ENCODE peak calls at places on chromosome 17, in four cellular contexts. B is GM12878, L is IMR-90, X is K562. T is an unnamed sample.

GRCh38 chr17:55421179-55421934 is at the start of gene MMD:
- DNase-seq in B (no peak), L (no peak), X (peak), T (peak)

GRCh38 chr17:15456972-15457722 is 10.3 kb downstream of the CDRT4 start:
- DNase-seq in B (no peak), L (peak), X (no peak), T (peak)

GRCh38 chr17:79294459-79295071 is 219.9 kb downstream of the ENGASE start:
- DNase-seq in B (no peak), L (peak), X (peak), T (no peak)

GRCh38 chr17:65185686-65186382 is 48.7 kb downstream of the RGS9 start:
- DNase-seq in B (no peak), L (no peak), X (no peak), T (peak)

GRCh38 chr17:70636517-70637133 is 467.3 kb downstream of the KCNJ2 start:
- DNase-seq in B (no peak), L (peak), X (peak), T (peak)

GRCh38 chr17:67620636-67621035 is 97.1 kb upstream of the NOL11 start:
- DNase-seq in B (no peak), L (no peak), X (no peak), T (no peak)

GRCh38 chr17:77233635-77234334 is 93.0 kb downstream of the SEC14L1 start:
- DNase-seq in B (peak), L (peak), X (peak), T (no peak)

GRCh38 chr17:7709031-7709430 is 4.0 kb downstream of the EFNB3 start:
- DNase-seq in B (no peak), L (no peak), X (no peak), T (no peak)

GRCh38 chr17:30393911-30394867 is 15.5 kb downstream of the CPD start:
- DNase-seq in B (no peak), L (no peak), X (no peak), T (no peak)

GRCh38 chr17:48930435-48930873 is 14.2 kb downstream of the SNF8 start:
- DNase-seq in B (no peak), L (no peak), X (no peak), T (no peak)

GRCh38 chr17:76076100-76076764 is 1.7 kb downstream of the GALR2 start:
- DNase-seq in B (no peak), L (no peak), X (peak), T (peak)

GRCh38 chr17:77704048-77704815 is 254.3 kb upstream of the TNRC6C start:
- DNase-seq in B (no peak), L (no peak), X (no peak), T (no peak)

GRCh38 chr17:57879437-57880085 is 29.7 kb upstream of the MRPS23 start:
- DNase-seq in B (no peak), L (no peak), X (peak), T (no peak)

GRCh38 chr17:9818760-9819159 is 3.1 kb downstream of the GSG1L2 start:
- DNase-seq in B (no peak), L (no peak), X (no peak), T (no peak)

GRCh38 chr17:50222922-50223321 is 21.5 kb upstream of the COL1A1 start:
- DNase-seq in B (no peak), L (no peak), X (no peak), T (no peak)

GRCh38 chr17:36485805-36486203 is 677 bp upstream of the ZNHIT3 start:
- DNase-seq in B (no peak), L (no peak), X (no peak), T (no peak)

GRCh38 chr17:46003907-46004748 is 5.1 kb downstream of the STH start:
- DNase-seq in B (no peak), L (peak), X (no peak), T (peak)

GRCh38 chr17:6599364-6599763 is 41.1 kb downstream of the KIAA0753 start:
- DNase-seq in B (no peak), L (peak), X (no peak), T (no peak)

GRCh38 chr17:80119839-80120238 is 18.5 kb downstream of the GAA start:
- DNase-seq in B (no peak), L (no peak), X (no peak), T (no peak)

GRCh38 chr17:76038050-76038449 is 10.9 kb upstream of the EVPL start:
- DNase-seq in B (no peak), L (peak), X (no peak), T (no peak)

GRCh38 chr17:15998031-15998574 is 1.4 kb downstream of the ZSWIM7 start:
- DNase-seq in B (no peak), L (no peak), X (no peak), T (no peak)

GRCh38 chr17:20091161-20092029 is 82.2 kb downstream of the SPECC1 start:
- DNase-seq in B (no peak), L (no peak), X (no peak), T (no peak)

GRCh38 chr17:63082273-63082861 is 116.3 kb downstream of the TANC2 start:
- DNase-seq in B (no peak), L (peak), X (no peak), T (peak)
- TF ChIP-seq SMC3 in B (peak), L (peak), X (no peak), T (peak)

GRCh38 chr17:41896726-41897125 is 22.0 kb downstream of the ACLY start:
- DNase-seq in B (no peak), L (no peak), X (no peak), T (no peak)

GRCh38 chr17:41893384-41893783 is 25.4 kb downstream of the ACLY start:
- DNase-seq in B (no peak), L (no peak), X (no peak), T (no peak)

GRCh38 chr17:41894791-41895331 is 23.9 kb downstream of the ACLY start:
- DNase-seq in B (no peak), L (peak), X (no peak), T (peak)

GRCh38 chr17:41891135-41892065 is 26.2 kb upstream of the KLHL11 start:
- DNase-seq in B (no peak), L (no peak), X (no peak), T (no peak)

GRCh38 chr17:41895617-41896016 is 23.1 kb downstream of the ACLY start:
- DNase-seq in B (no peak), L (peak), X (no peak), T (peak)
- TF ChIP-seq SMC3 in B (no peak), L (no peak), X (no peak), T (no peak)

GRCh38 chr17:17151962-17152361 is 54.2 kb downstream of the PLD6 start:
- DNase-seq in B (no peak), L (peak), X (no peak), T (no peak)
- TF ChIP-seq SMC3 in B (no peak), L (no peak), X (no peak), T (no peak)

DNA sequence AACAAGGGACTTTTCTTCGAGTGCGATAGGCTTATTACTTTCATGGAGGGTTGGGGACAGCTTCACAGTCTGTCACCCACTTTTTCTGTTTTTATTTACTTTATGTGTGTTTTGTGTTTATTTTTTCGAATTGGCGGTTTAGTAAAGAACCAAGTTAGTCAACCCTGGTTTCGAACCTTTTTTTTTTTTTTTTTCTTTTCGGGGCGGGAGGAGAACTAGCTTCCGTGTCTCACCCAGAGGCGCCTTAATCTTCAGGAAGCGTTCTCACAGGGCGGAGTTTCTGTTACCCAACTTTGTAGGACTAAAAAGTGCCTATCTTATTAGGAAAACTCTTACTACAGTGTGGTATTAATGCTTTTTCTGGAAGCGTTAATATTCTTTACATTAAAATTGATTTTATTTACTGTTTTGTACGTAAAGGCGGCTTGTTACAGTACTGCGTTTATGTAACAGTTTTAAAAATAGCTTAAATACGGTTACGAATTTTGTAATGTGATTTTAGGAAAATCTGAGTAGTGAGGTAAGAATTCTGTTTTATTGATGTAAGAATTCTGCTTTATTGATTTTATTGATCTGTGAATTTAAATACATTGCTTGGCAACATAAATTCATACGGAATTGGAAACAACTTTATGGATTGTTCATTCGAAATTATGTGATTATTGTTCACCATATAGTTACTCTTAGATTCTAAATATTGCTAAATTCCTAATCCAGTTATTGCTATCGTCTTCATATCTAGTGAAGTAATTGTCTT is 883 bp downstream of the ZNF207 start:
- DNase-seq in B (no peak), L (peak), X (no peak), T (peak)
- TF ChIP-seq SMC3 in B (no peak), L (no peak), X (no peak), T (no peak)

DNA sequence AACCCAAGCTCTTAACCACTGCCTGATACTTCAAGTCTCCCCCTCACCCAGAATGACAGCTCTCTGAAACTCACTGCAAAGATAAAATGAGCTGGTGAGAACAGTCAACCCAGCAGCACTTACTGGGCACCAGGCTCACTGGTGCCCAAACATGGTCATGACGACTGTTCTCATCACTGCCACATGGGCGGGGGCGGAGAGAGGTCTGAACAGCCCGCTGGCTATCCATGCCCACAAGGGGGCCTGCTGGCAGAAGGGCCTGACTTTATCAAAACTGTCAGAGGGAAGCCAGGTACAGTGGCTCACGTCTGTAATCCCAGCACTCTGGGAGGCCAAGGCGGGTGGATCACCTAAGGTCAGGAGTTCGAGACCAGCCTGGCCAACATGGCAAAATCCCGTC is 4.0 kb downstream of the MYBBP1A start:
- DNase-seq in B (no peak), L (no peak), X (no peak), T (peak)
- TF ChIP-seq SMC3 in B (no peak), L (no peak), X (no peak), T (no peak)

DNA sequence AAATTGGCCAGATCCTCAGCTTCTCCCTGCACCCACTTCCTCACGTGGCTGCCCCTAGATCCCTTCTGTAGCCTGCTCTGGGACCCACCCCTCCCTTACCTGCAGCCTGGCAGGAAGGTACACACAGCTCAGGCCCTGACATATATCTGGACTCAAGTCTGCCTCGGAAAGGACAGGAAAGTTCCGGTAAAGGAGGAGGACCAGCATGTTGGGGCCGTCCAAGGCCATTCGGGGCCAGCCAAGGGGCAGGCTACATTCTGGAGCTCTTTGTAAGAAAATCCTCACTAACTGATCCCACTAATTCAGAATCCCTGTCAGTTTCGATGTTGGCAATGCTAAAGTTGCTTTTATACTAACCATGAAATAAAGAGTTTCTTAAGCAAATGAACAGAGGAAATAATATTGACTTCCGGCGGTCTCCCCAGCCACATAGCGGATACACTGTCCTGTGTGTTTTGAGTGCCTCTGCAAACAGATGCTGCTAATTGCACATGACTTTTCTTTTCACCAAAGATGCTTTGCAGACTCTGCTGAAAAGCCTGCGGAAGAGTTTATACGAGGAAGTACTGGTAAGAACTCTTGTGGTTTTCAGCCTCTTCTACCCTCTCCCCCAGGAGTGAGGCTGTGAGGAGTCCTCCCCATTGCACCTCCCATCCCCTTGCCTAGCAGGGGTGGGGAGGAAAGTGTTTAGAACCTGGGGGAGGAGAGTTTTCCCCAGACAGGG is 54.8 kb downstream of the PLXDC1 start:
- DNase-seq in B (no peak), L (no peak), X (no peak), T (no peak)
- TF ChIP-seq SMC3 in B (no peak), L (no peak), X (no peak), T (no peak)

GRCh38 chr17:42520540-42520951 is 15.5 kb upstream of the NAGLU start:
- DNase-seq in B (no peak), L (no peak), X (peak), T (no peak)
- TF ChIP-seq SMC3 in B (no peak), L (no peak), X (no peak), T (no peak)

DNA sequence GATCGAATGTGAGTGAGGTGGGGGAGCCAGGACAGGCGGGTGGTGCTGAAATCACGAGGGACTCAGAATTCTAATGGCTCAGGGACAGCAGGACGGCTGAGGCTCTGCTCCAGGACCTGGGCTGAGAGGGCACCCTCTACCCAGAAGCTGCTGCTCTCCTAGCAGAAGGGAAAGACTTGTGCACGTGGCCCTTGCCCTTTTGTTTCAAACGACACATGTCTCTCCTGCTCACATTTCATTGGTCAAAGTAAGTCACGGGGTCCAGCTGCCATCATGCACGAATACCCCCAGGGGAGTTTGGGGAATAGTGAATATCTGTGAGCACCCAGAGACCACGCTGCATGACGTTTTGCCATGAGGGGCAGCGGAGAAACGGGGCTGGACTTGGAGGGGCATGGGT is 73.2 kb downstream of the RTN4RL1 start:
- DNase-seq in B (no peak), L (no peak), X (no peak), T (no peak)
- TF ChIP-seq SMC3 in B (no peak), L (no peak), X (no peak), T (no peak)

GRCh38 chr17:47806913-47807255 is 14.7 kb downstream of the OSBPL7 start:
- DNase-seq in B (no peak), L (no peak), X (no peak), T (no peak)

GRCh38 chr17:47806026-47806912 is 15.3 kb downstream of the OSBPL7 start:
- DNase-seq in B (no peak), L (no peak), X (no peak), T (peak)

GRCh38 chr17:47808036-47808829 is 13.4 kb downstream of the OSBPL7 start:
- DNase-seq in B (no peak), L (no peak), X (no peak), T (peak)

GRCh38 chr17:47808830-47809480 is 12.6 kb downstream of the OSBPL7 start:
- DNase-seq in B (no peak), L (no peak), X (no peak), T (no peak)

DNA sequence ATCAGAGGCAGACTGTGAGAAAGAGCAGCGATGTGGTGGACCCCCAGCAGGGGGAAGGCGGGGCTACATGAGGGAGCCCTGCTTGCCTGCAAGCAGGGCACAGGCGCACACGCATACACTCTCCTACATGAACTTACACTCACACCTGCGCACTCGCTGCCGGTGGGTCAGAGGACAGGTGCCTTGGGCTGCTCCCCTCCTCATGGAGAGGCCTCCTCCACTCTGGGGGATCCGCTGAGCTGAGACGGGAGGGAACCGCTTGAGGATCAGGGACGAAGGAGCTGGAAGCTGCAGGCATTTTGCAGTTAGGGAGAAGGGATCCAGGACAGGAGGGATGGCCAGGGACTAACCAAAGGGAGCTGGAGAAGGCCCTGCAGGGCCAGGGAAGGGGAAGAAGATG is 14.2 kb downstream of the OSBPL7 start:
- DNase-seq in B (no peak), L (no peak), X (no peak), T (peak)
- TF ChIP-seq SMC3 in B (no peak), L (no peak), X (no peak), T (no peak)